ENCODE peak calls at places on chromosomes 5 and 9, in seven cellular contexts. One of them, this sample, is unnamed.

GRCh38 chr9:123061216-123061615 is 27.7 kb downstream of the GPR21 start:
- DNase-seq in transverse colon: no peak
- DNase-seq in breast epithelium: no peak
- DNase-seq in uterus: no peak
- DNase-seq in A549: no peak
- DNase-seq in HCT116: no peak
- DNase-seq in spleen: no peak
- DNase-seq in this sample: no peak

GRCh38 chr5:42950466-42951168 is 89.5 kb downstream of the ANXA2R start:
- DNase-seq in transverse colon: peak; percentile 84
- DNase-seq in breast epithelium: peak; percentile 79
- DNase-seq in uterus: peak; percentile 76
- DNase-seq in A549: peak; percentile 99
- DNase-seq in HCT116: peak; percentile 97
- DNase-seq in spleen: no peak
- DNase-seq in this sample: no peak

GRCh38 chr9:99026271-99026955 is 78.5 kb upstream of the TGFBR1 start:
- DNase-seq in transverse colon: no peak
- DNase-seq in breast epithelium: no peak
- DNase-seq in uterus: no peak
- DNase-seq in A549: no peak
- DNase-seq in HCT116: no peak
- DNase-seq in spleen: no peak
- DNase-seq in this sample: no peak

GRCh38 chr5:123976393-123977029 is 464.5 kb downstream of the CSNK1G3 start:
- DNase-seq in transverse colon: no peak
- DNase-seq in breast epithelium: no peak
- DNase-seq in uterus: no peak
- DNase-seq in A549: no peak
- DNase-seq in HCT116: no peak
- DNase-seq in spleen: no peak
- DNase-seq in this sample: no peak

GRCh38 chr9:69206047-69206446 is 32.0 kb downstream of the TJP2 start:
- DNase-seq in transverse colon: no peak
- DNase-seq in breast epithelium: no peak
- DNase-seq in uterus: no peak
- DNase-seq in A549: no peak
- DNase-seq in HCT116: no peak
- DNase-seq in spleen: no peak
- DNase-seq in this sample: no peak

GRCh38 chr9:92633879-92634278 is 36.1 kb downstream of the IPPK start:
- DNase-seq in transverse colon: no peak
- DNase-seq in breast epithelium: no peak
- DNase-seq in uterus: peak; percentile 21
- DNase-seq in A549: no peak
- DNase-seq in HCT116: no peak
- DNase-seq in spleen: peak; percentile 42
- DNase-seq in this sample: no peak

GRCh38 chr9:9061599-9061998 is 1262.0 kb upstream of the DMAC1 start:
- DNase-seq in transverse colon: no peak
- DNase-seq in breast epithelium: no peak
- DNase-seq in uterus: no peak
- DNase-seq in A549: no peak
- DNase-seq in HCT116: no peak
- DNase-seq in spleen: no peak
- DNase-seq in this sample: no peak

GRCh38 chr9:119938871-119939270 is 569.6 kb upstream of the BRINP1 start:
- DNase-seq in transverse colon: no peak
- DNase-seq in breast epithelium: no peak
- DNase-seq in uterus: no peak
- DNase-seq in A549: no peak
- DNase-seq in HCT116: no peak
- DNase-seq in spleen: no peak
- DNase-seq in this sample: no peak

GRCh38 chr9:22682536-22683392 is 236.1 kb downstream of the DMRTA1 start:
- DNase-seq in transverse colon: no peak
- DNase-seq in breast epithelium: no peak
- DNase-seq in uterus: no peak
- DNase-seq in A549: peak; percentile 2
- DNase-seq in HCT116: no peak
- DNase-seq in spleen: no peak
- DNase-seq in this sample: no peak

GRCh38 chr5:34685485-34686197 is 29.5 kb downstream of the RAI14 start:
- DNase-seq in transverse colon: no peak
- DNase-seq in breast epithelium: no peak
- DNase-seq in uterus: no peak
- DNase-seq in A549: peak; percentile 67
- DNase-seq in HCT116: no peak
- DNase-seq in spleen: no peak
- DNase-seq in this sample: no peak

GRCh38 chr5:37722236-37723146 is 117.3 kb downstream of the GDNF start:
- DNase-seq in transverse colon: no peak
- DNase-seq in breast epithelium: no peak
- DNase-seq in uterus: no peak
- DNase-seq in A549: peak; percentile 17
- DNase-seq in HCT116: peak; percentile 40
- DNase-seq in spleen: no peak
- DNase-seq in this sample: no peak

DNA sequence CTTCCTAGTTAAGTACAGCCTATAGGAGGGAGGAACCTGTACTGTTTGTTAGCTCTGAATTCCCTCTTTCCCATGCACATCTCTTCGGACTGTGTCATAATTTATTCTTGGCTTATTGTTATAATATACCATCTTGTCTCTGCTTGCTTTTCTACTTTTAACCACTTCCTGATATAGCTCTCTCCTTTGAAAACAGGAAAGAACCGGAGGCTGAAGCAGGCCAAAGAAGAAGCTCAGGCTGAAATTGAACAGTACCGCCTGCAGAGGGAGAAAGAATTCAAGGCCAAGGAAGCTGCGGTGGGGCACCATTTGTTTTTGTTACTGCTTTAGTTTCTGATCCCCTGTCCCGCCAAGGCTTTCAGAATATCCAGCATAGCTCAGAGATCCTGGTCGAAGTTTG is 4.8 kb downstream of the ATP6V1G1 start:
- DNase-seq in transverse colon: peak; percentile 37
- DNase-seq in breast epithelium: no peak
- DNase-seq in uterus: no peak
- DNase-seq in A549: no peak
- DNase-seq in HCT116: no peak
- DNase-seq in spleen: no peak
- DNase-seq in this sample: no peak
- H3K4me3 ChIP-seq in transverse colon: no peak overlapping the region
- H3K4me3 ChIP-seq in breast epithelium: peak overlapping the region; percentile 42
- H3K4me3 ChIP-seq in uterus: no peak overlapping the region
- H3K4me3 ChIP-seq in A549: no peak overlapping the region
- H3K4me3 ChIP-seq in HCT116: no peak overlapping the region
- H3K4me3 ChIP-seq in spleen: peak overlapping the region; percentile 87
- H3K4me3 ChIP-seq in this sample: peak overlapping the region; percentile 23

DNA sequence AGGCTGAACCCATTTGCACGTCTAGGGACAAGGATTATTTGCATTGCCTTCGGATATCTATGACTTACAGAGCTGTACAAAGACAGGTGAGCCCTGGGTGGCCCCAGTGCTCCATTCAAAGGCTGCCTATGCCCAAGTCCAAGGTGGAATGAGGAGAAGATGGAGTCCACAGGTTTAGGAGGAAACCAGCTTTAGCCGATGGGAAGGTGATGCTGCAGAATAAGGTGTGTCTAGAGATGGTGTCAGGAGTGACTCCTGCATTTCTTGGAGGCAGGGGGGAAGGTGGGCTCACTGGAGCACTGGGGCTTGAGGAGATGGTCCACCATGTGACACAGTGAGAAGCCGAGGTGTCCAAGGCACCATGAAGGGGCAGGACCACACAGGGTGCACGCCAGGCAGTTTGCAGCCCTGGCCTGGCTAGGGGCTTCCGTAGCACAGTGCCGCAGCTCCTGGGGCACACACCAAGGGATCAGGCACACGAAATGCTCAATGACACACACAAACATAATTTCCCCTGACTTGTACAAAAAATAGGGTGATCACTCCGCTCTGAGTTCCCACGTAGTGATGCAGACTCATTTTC is 32.1 kb downstream of the SEMA4D start:
- DNase-seq in transverse colon: no peak
- DNase-seq in breast epithelium: no peak
- DNase-seq in uterus: no peak
- DNase-seq in A549: no peak
- DNase-seq in HCT116: no peak
- DNase-seq in spleen: no peak
- DNase-seq in this sample: no peak
- TF ChIP-seq POLR2A in transverse colon: no peak
- TF ChIP-seq POLR2A in breast epithelium: no peak
- TF ChIP-seq POLR2A in uterus: no peak
- TF ChIP-seq POLR2A in A549: no peak
- TF ChIP-seq POLR2A in HCT116: no peak
- TF ChIP-seq POLR2A in spleen: no peak
- TF ChIP-seq POLR2A in this sample: no peak

GRCh38 chr9:105912157-105912867 is 218.0 kb downstream of the TMEM38B start:
- DNase-seq in transverse colon: no peak
- DNase-seq in breast epithelium: no peak
- DNase-seq in uterus: no peak
- DNase-seq in A549: no peak
- DNase-seq in HCT116: no peak
- DNase-seq in spleen: no peak
- DNase-seq in this sample: no peak
- H3K4me1 ChIP-seq in transverse colon: peaks cover 7% of the 10 kb centered on the region
- H3K4me1 ChIP-seq in breast epithelium: no peaks in the 10 kb centered on the region
- H3K4me1 ChIP-seq in uterus: no peaks in the 10 kb centered on the region
- H3K4me1 ChIP-seq in A549: peaks cover 33% of the 10 kb centered on the region
- H3K4me1 ChIP-seq in HCT116: peaks cover 41% of the 10 kb centered on the region
- H3K4me1 ChIP-seq in spleen: no peaks in the 10 kb centered on the region
- H3K4me1 ChIP-seq in this sample: peaks cover 6% of the 10 kb centered on the region

GRCh38 chr9:33197279-33197678 is 30.1 kb upstream of the B4GALT1 start:
- DNase-seq in transverse colon: no peak
- DNase-seq in breast epithelium: peak; percentile 27
- DNase-seq in uterus: peak; percentile 44
- DNase-seq in A549: no peak
- DNase-seq in HCT116: no peak
- DNase-seq in spleen: no peak
- DNase-seq in this sample: peak; percentile 41

GRCh38 chr9:33202018-33202417 is 34.9 kb upstream of the B4GALT1 start:
- DNase-seq in transverse colon: no peak
- DNase-seq in breast epithelium: no peak
- DNase-seq in uterus: no peak
- DNase-seq in A549: no peak
- DNase-seq in HCT116: no peak
- DNase-seq in spleen: no peak
- DNase-seq in this sample: no peak

GRCh38 chr9:33193818-33194217 is 26.7 kb upstream of the B4GALT1 start:
- DNase-seq in transverse colon: no peak
- DNase-seq in breast epithelium: no peak
- DNase-seq in uterus: no peak
- DNase-seq in A549: no peak
- DNase-seq in HCT116: no peak
- DNase-seq in spleen: no peak
- DNase-seq in this sample: no peak

GRCh38 chr9:33196736-33197135 is 29.6 kb upstream of the B4GALT1 start:
- DNase-seq in transverse colon: no peak
- DNase-seq in breast epithelium: no peak
- DNase-seq in uterus: no peak
- DNase-seq in A549: no peak
- DNase-seq in HCT116: no peak
- DNase-seq in spleen: no peak
- DNase-seq in this sample: no peak

GRCh38 chr9:33198163-33198562 is 31.0 kb upstream of the B4GALT1 start:
- DNase-seq in transverse colon: no peak
- DNase-seq in breast epithelium: peak; percentile 44
- DNase-seq in uterus: peak; percentile 67
- DNase-seq in A549: no peak
- DNase-seq in HCT116: no peak
- DNase-seq in spleen: no peak
- DNase-seq in this sample: peak; percentile 59
- H3K4me3 ChIP-seq in transverse colon: no peak overlapping the region
- H3K4me3 ChIP-seq in breast epithelium: no peak overlapping the region
- H3K4me3 ChIP-seq in uterus: no peak overlapping the region
- H3K4me3 ChIP-seq in A549: no peak overlapping the region
- H3K4me3 ChIP-seq in HCT116: no peak overlapping the region
- H3K4me3 ChIP-seq in spleen: no peak overlapping the region
- H3K4me3 ChIP-seq in this sample: no peak overlapping the region

This sample was measured in heart left ventricle.